ENCODE peak calls at places on chromosomes 5 and 9, in five cellular contexts. One of them, this sample, is unnamed.
A peak's percentile ranks its signal among the peaks of the same experiment; 100 is the strongest.

GRCh38 chr9:33255471-33255870 is 9.0 kb downstream of the BAG1 start:
- DNase-seq in HCT116: no peak
- DNase-seq in RWPE1: no peak
- DNase-seq in hypothalamus: no peak
- DNase-seq in ELF-1: no peak
- DNase-seq in this sample: no peak

GRCh38 chr9:136060671-136061371 is 34.3 kb downstream of the NACC2 start:
- DNase-seq in HCT116: no peak
- DNase-seq in RWPE1: no peak
- DNase-seq in hypothalamus: no peak
- DNase-seq in ELF-1: no peak
- DNase-seq in this sample: peak; percentile 7

GRCh38 chr5:174454464-174454863 is 269.9 kb upstream of the MSX2 start:
- DNase-seq in HCT116: no peak
- DNase-seq in RWPE1: no peak
- DNase-seq in hypothalamus: no peak
- DNase-seq in ELF-1: no peak
- DNase-seq in this sample: no peak

GRCh38 chr9:22454021-22454420 is 7.4 kb downstream of the DMRTA1 start:
- DNase-seq in HCT116: no peak
- DNase-seq in RWPE1: no peak
- DNase-seq in hypothalamus: no peak
- DNase-seq in ELF-1: no peak
- DNase-seq in this sample: no peak

GRCh38 chr9:107989099-107989498 is 499.5 kb upstream of the KLF4 start:
- DNase-seq in HCT116: no peak
- DNase-seq in RWPE1: no peak
- DNase-seq in hypothalamus: no peak
- DNase-seq in ELF-1: no peak
- DNase-seq in this sample: no peak

GRCh38 chr5:143426437-143426991 is 23.0 kb upstream of the NR3C1 start:
- DNase-seq in HCT116: no peak
- DNase-seq in RWPE1: no peak
- DNase-seq in hypothalamus: no peak
- DNase-seq in ELF-1: no peak
- DNase-seq in this sample: no peak

GRCh38 chr5:32542216-32543059 is 42.9 kb upstream of the SUB1 start:
- DNase-seq in HCT116: no peak
- DNase-seq in RWPE1: peak; percentile 29
- DNase-seq in hypothalamus: no peak
- DNase-seq in ELF-1: no peak
- DNase-seq in this sample: no peak

GRCh38 chr5:169242849-169243186 is 58.1 kb downstream of the SLIT3 start:
- DNase-seq in HCT116: no peak
- DNase-seq in RWPE1: no peak
- DNase-seq in hypothalamus: no peak
- DNase-seq in ELF-1: no peak
- DNase-seq in this sample: no peak

GRCh38 chr5:174722500-174722899 is 1.9 kb upstream of the MSX2 start:
- DNase-seq in HCT116: no peak
- DNase-seq in RWPE1: no peak
- DNase-seq in hypothalamus: no peak
- DNase-seq in ELF-1: no peak
- DNase-seq in this sample: no peak

GRCh38 chr9:137255448-137256114 is 454 bp downstream of the NELFB start:
- DNase-seq in HCT116: no peak
- DNase-seq in RWPE1: peak; percentile 55
- DNase-seq in hypothalamus: no peak
- DNase-seq in ELF-1: no peak
- DNase-seq in this sample: peak; percentile 80

GRCh38 chr5:95406426-95407093 is 15.4 kb downstream of the FAM81B start:
- DNase-seq in HCT116: no peak
- DNase-seq in RWPE1: no peak
- DNase-seq in hypothalamus: no peak
- DNase-seq in ELF-1: no peak
- DNase-seq in this sample: no peak

GRCh38 chr9:73280113-73280512 is 128.4 kb downstream of the ANXA1 start:
- DNase-seq in HCT116: no peak
- DNase-seq in RWPE1: no peak
- DNase-seq in hypothalamus: no peak
- DNase-seq in ELF-1: no peak
- DNase-seq in this sample: no peak

GRCh38 chr9:33818167-33818831 is 1.3 kb downstream of the UBE2R2 start:
- DNase-seq in HCT116: no peak
- DNase-seq in RWPE1: no peak
- DNase-seq in hypothalamus: peak; percentile 54
- DNase-seq in ELF-1: no peak
- DNase-seq in this sample: peak; percentile 78

GRCh38 chr9:137592767-137593166 is 2.5 kb upstream of the ZMYND19 start:
- DNase-seq in HCT116: no peak
- DNase-seq in RWPE1: no peak
- DNase-seq in hypothalamus: no peak
- DNase-seq in ELF-1: no peak
- DNase-seq in this sample: no peak

GRCh38 chr5:29949301-29949872 is 1244.1 kb upstream of the CDH6 start:
- DNase-seq in HCT116: no peak
- DNase-seq in RWPE1: no peak
- DNase-seq in hypothalamus: no peak
- DNase-seq in ELF-1: no peak
- DNase-seq in this sample: no peak

GRCh38 chr9:99162759-99163364 is 57.9 kb downstream of the TGFBR1 start:
- DNase-seq in HCT116: peak; percentile 22
- DNase-seq in RWPE1: peak; percentile 50
- DNase-seq in hypothalamus: no peak
- DNase-seq in ELF-1: peak; percentile 24
- DNase-seq in this sample: no peak

GRCh38 chr9:77375956-77376532 is 198.7 kb downstream of the VPS13A start:
- DNase-seq in HCT116: no peak
- DNase-seq in RWPE1: no peak
- DNase-seq in hypothalamus: no peak
- DNase-seq in ELF-1: no peak
- DNase-seq in this sample: no peak

GRCh38 chr9:114300153-114300845 is 22.6 kb upstream of the ORM1 start:
- DNase-seq in HCT116: no peak
- DNase-seq in RWPE1: no peak
- DNase-seq in hypothalamus: no peak
- DNase-seq in ELF-1: no peak
- DNase-seq in this sample: no peak

GRCh38 chr9:20997503-20998076 is 33.9 kb downstream of the HACD4 start:
- DNase-seq in HCT116: no peak
- DNase-seq in RWPE1: no peak
- DNase-seq in hypothalamus: no peak
- DNase-seq in ELF-1: no peak
- DNase-seq in this sample: no peak

GRCh38 chr9:68416891-68417570 is 60.6 kb downstream of the PGM5 start:
- DNase-seq in HCT116: peak; percentile 6
- DNase-seq in RWPE1: no peak
- DNase-seq in hypothalamus: no peak
- DNase-seq in ELF-1: peak; percentile 7
- DNase-seq in this sample: no peak

GRCh38 chr5:158992104-158992740 is 107.5 kb downstream of the EBF1 start:
- DNase-seq in HCT116: no peak
- DNase-seq in RWPE1: no peak
- DNase-seq in hypothalamus: no peak
- DNase-seq in ELF-1: no peak
- DNase-seq in this sample: no peak

GRCh38 chr9:2028888-2029287 is 13.7 kb downstream of the SMARCA2 start:
- DNase-seq in HCT116: no peak
- DNase-seq in RWPE1: no peak
- DNase-seq in hypothalamus: no peak
- DNase-seq in ELF-1: no peak
- DNase-seq in this sample: no peak

GRCh38 chr9:83154821-83155220 is 91.9 kb upstream of the RASEF start:
- DNase-seq in HCT116: no peak
- DNase-seq in RWPE1: no peak
- DNase-seq in hypothalamus: no peak
- DNase-seq in ELF-1: no peak
- DNase-seq in this sample: no peak

GRCh38 chr5:171595801-171596231 is 176.4 kb downstream of the FGF18 start:
- DNase-seq in HCT116: no peak
- DNase-seq in RWPE1: peak; percentile 45
- DNase-seq in hypothalamus: no peak
- DNase-seq in ELF-1: no peak
- DNase-seq in this sample: no peak

GRCh38 chr5:135493406-135494180 is 41.4 kb upstream of the TIFAB start:
- DNase-seq in HCT116: peak; percentile 31
- DNase-seq in RWPE1: peak; percentile 92
- DNase-seq in hypothalamus: peak; percentile 28
- DNase-seq in ELF-1: peak; percentile 71
- DNase-seq in this sample: no peak

GRCh38 chr5:102919211-102919610 is 164.1 kb downstream of the PAM start:
- DNase-seq in HCT116: no peak
- DNase-seq in RWPE1: no peak
- DNase-seq in hypothalamus: no peak
- DNase-seq in ELF-1: no peak
- DNase-seq in this sample: no peak

GRCh38 chr5:55853818-55854217 is 2.7 kb downstream of the IL31RA start:
- DNase-seq in HCT116: no peak
- DNase-seq in RWPE1: no peak
- DNase-seq in hypothalamus: no peak
- DNase-seq in ELF-1: no peak
- DNase-seq in this sample: no peak

GRCh38 chr5:58490397-58491072 is 700 bp upstream of the GAPT start:
- DNase-seq in HCT116: no peak
- DNase-seq in RWPE1: no peak
- DNase-seq in hypothalamus: no peak
- DNase-seq in ELF-1: no peak
- DNase-seq in this sample: peak; percentile 41